ENCODE peak calls at places on chromosomes 16 and 17, in seven cellular contexts. One of them, this sample, is unnamed.

GRCh38 chr16:83392743-83393142 is 415.0 kb upstream of the HSBP1 start:
- DNase-seq in fibroblast of the aortic adventitia: no peak
- DNase-seq in ovary: no peak
- DNase-seq in stomach: no peak
- DNase-seq in GM12878: no peak
- DNase-seq in neural crest cell: no peak
- DNase-seq in mucosa of descending colon: no peak
- DNase-seq in this sample: no peak

GRCh38 chr16:26598061-26598460 is 468.7 kb upstream of the C16orf82 start:
- DNase-seq in fibroblast of the aortic adventitia: no peak
- DNase-seq in ovary: no peak
- DNase-seq in stomach: no peak
- DNase-seq in GM12878: no peak
- DNase-seq in neural crest cell: no peak
- DNase-seq in mucosa of descending colon: no peak
- DNase-seq in this sample: no peak

GRCh38 chr16:68079616-68080344 is 5.4 kb upstream of the NFATC3 start:
- DNase-seq in fibroblast of the aortic adventitia: no peak
- DNase-seq in ovary: peak; percentile 65
- DNase-seq in stomach: peak; percentile 54
- DNase-seq in GM12878: no peak
- DNase-seq in neural crest cell: no peak
- DNase-seq in mucosa of descending colon: peak; percentile 92
- DNase-seq in this sample: no peak

GRCh38 chr16:14062261-14062660 is 8.9 kb upstream of the MRTFB start:
- DNase-seq in fibroblast of the aortic adventitia: no peak
- DNase-seq in ovary: no peak
- DNase-seq in stomach: no peak
- DNase-seq in GM12878: no peak
- DNase-seq in neural crest cell: no peak
- DNase-seq in mucosa of descending colon: no peak
- DNase-seq in this sample: no peak

GRCh38 chr17:64192588-64192987 is 62.6 kb upstream of the ERN1 start:
- DNase-seq in fibroblast of the aortic adventitia: no peak
- DNase-seq in ovary: no peak
- DNase-seq in stomach: no peak
- DNase-seq in GM12878: no peak
- DNase-seq in neural crest cell: no peak
- DNase-seq in mucosa of descending colon: no peak
- DNase-seq in this sample: no peak

GRCh38 chr16:84785843-84786538 is 33.8 kb upstream of the CRISPLD2 start:
- DNase-seq in fibroblast of the aortic adventitia: peak; percentile 89
- DNase-seq in ovary: peak; percentile 68
- DNase-seq in stomach: peak; percentile 91
- DNase-seq in GM12878: no peak
- DNase-seq in neural crest cell: no peak
- DNase-seq in mucosa of descending colon: peak; percentile 56
- DNase-seq in this sample: no peak

GRCh38 chr16:17359778-17360177 is 111.0 kb downstream of the XYLT1 start:
- DNase-seq in fibroblast of the aortic adventitia: peak; percentile 48
- DNase-seq in ovary: no peak
- DNase-seq in stomach: no peak
- DNase-seq in GM12878: no peak
- DNase-seq in neural crest cell: no peak
- DNase-seq in mucosa of descending colon: no peak
- DNase-seq in this sample: no peak

GRCh38 chr16:75044800-75045361 is 46.1 kb downstream of the ZNRF1 start:
- DNase-seq in fibroblast of the aortic adventitia: peak; percentile 78
- DNase-seq in ovary: no peak
- DNase-seq in stomach: no peak
- DNase-seq in GM12878: no peak
- DNase-seq in neural crest cell: no peak
- DNase-seq in mucosa of descending colon: no peak
- DNase-seq in this sample: no peak

GRCh38 chr17:19250421-19251141 is 13.4 kb downstream of the EPN2 start:
- DNase-seq in fibroblast of the aortic adventitia: peak; percentile 28
- DNase-seq in ovary: no peak
- DNase-seq in stomach: no peak
- DNase-seq in GM12878: no peak
- DNase-seq in neural crest cell: no peak
- DNase-seq in mucosa of descending colon: no peak
- DNase-seq in this sample: no peak

GRCh38 chr16:68792465-68793324 is 50.6 kb upstream of the TANGO6 start:
- DNase-seq in fibroblast of the aortic adventitia: peak; percentile 80
- DNase-seq in ovary: no peak
- DNase-seq in stomach: peak; percentile 51
- DNase-seq in GM12878: no peak
- DNase-seq in neural crest cell: no peak
- DNase-seq in mucosa of descending colon: peak; percentile 78
- DNase-seq in this sample: no peak

GRCh38 chr16:52953215-52953614 is 99.5 kb downstream of the CHD9NB start:
- DNase-seq in fibroblast of the aortic adventitia: no peak
- DNase-seq in ovary: no peak
- DNase-seq in stomach: peak; percentile 87
- DNase-seq in GM12878: no peak
- DNase-seq in neural crest cell: no peak
- DNase-seq in mucosa of descending colon: peak; percentile 76
- DNase-seq in this sample: no peak

GRCh38 chr17:59892251-59892848 is 393 bp downstream of the TUBD1 start:
- DNase-seq in fibroblast of the aortic adventitia: no peak
- DNase-seq in ovary: no peak
- DNase-seq in stomach: no peak
- DNase-seq in GM12878: no peak
- DNase-seq in neural crest cell: no peak
- DNase-seq in mucosa of descending colon: peak; percentile 17
- DNase-seq in this sample: peak; percentile 69

GRCh38 chr17:80812362-80813088 is 179.1 kb upstream of the CHMP6 start:
- DNase-seq in fibroblast of the aortic adventitia: no peak
- DNase-seq in ovary: no peak
- DNase-seq in stomach: no peak
- DNase-seq in GM12878: no peak
- DNase-seq in neural crest cell: no peak
- DNase-seq in mucosa of descending colon: no peak
- DNase-seq in this sample: no peak

GRCh38 chr16:80700558-80700957 is 103.8 kb downstream of the CDYL2 start:
- DNase-seq in fibroblast of the aortic adventitia: no peak
- DNase-seq in ovary: no peak
- DNase-seq in stomach: no peak
- DNase-seq in GM12878: no peak
- DNase-seq in neural crest cell: no peak
- DNase-seq in mucosa of descending colon: no peak
- DNase-seq in this sample: no peak

GRCh38 chr17:39566092-39566491 is 41.6 kb downstream of the NEUROD2 start:
- DNase-seq in fibroblast of the aortic adventitia: no peak
- DNase-seq in ovary: no peak
- DNase-seq in stomach: no peak
- DNase-seq in GM12878: no peak
- DNase-seq in neural crest cell: no peak
- DNase-seq in mucosa of descending colon: no peak
- DNase-seq in this sample: no peak

GRCh38 chr16:89111263-89111662 is 17.6 kb downstream of the ACSF3 start:
- DNase-seq in fibroblast of the aortic adventitia: no peak
- DNase-seq in ovary: no peak
- DNase-seq in stomach: no peak
- DNase-seq in GM12878: no peak
- DNase-seq in neural crest cell: no peak
- DNase-seq in mucosa of descending colon: no peak
- DNase-seq in this sample: peak; percentile 62

GRCh38 chr17:28524476-28525415 is 18.6 kb downstream of the FOXN1 start:
- DNase-seq in fibroblast of the aortic adventitia: peak; percentile 75
- DNase-seq in ovary: no peak
- DNase-seq in stomach: peak; percentile 89
- DNase-seq in GM12878: no peak
- DNase-seq in neural crest cell: no peak
- DNase-seq in mucosa of descending colon: peak; percentile 77
- DNase-seq in this sample: no peak

GRCh38 chr17:58378895-58379824 is 27.2 kb upstream of the SUPT4H1 start:
- DNase-seq in fibroblast of the aortic adventitia: no peak
- DNase-seq in ovary: no peak
- DNase-seq in stomach: no peak
- DNase-seq in GM12878: no peak
- DNase-seq in neural crest cell: no peak
- DNase-seq in mucosa of descending colon: no peak
- DNase-seq in this sample: no peak

DNA sequence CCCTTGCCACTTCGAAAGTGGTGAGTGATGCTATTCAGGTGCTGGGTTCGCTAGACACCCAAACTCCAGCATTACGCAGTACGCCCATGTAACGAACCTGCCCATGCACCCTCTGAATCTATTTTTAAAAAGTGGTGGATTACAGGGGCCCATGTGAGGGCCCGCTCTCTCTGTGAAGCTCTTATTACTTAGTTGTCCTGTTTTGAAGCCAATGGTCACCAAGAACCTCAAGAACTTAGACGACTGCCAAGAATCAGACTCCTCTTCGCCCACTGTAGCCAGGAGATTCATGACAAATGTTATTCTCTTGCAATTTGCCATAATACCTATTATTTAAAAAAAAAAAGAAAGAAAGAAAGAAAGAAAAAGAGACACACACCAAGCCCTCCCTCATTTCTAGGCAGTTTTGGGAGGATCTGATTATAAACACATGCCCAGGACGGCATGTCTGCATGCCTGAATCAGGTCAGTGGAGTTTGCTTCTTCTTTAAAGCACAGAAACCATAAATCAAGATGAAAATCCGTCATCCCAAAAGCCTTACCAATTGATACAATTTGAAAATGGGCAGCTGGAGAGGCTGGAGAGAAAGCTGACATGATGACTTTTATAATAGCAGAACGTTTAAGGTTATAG is 108.6 kb downstream of the IRX3 start:
- DNase-seq in fibroblast of the aortic adventitia: no peak
- DNase-seq in ovary: no peak
- DNase-seq in stomach: no peak
- DNase-seq in GM12878: no peak
- DNase-seq in neural crest cell: no peak
- DNase-seq in mucosa of descending colon: no peak
- DNase-seq in this sample: no peak
- TF ChIP-seq CTCF in fibroblast of the aortic adventitia: no peak
- TF ChIP-seq CTCF in ovary: no peak
- TF ChIP-seq CTCF in stomach: no peak
- TF ChIP-seq CTCF in GM12878: no peak
- TF ChIP-seq CTCF in neural crest cell: no peak
- TF ChIP-seq CTCF in mucosa of descending colon: no peak
- TF ChIP-seq CTCF in this sample: no peak

DNA sequence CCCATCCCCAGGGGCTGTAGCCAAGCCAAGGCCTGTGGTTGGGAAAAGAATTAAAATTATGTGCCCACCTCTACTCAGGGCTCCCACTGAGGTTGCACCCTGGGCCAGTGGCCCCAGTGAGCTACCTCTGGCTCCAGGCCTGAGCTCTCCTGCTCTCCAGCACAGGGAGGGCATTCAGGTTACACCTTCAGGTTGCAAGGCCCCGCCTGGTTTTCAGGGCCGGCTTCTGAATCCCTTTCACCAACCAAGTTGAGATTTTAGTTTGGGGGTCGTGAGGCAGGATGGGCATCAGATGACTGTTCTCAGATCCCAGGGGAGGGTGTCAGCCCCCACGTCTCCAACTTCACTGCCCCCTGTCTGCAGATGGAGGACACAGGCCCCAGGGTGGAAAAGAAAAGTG is 8.0 kb upstream of the KATNB1 start:
- DNase-seq in fibroblast of the aortic adventitia: no peak
- DNase-seq in ovary: no peak
- DNase-seq in stomach: no peak
- DNase-seq in GM12878: no peak
- DNase-seq in neural crest cell: no peak
- DNase-seq in mucosa of descending colon: no peak
- DNase-seq in this sample: peak; percentile 61
- TF ChIP-seq CTCF in fibroblast of the aortic adventitia: no peak
- TF ChIP-seq CTCF in ovary: no peak
- TF ChIP-seq CTCF in stomach: no peak
- TF ChIP-seq CTCF in GM12878: no peak
- TF ChIP-seq CTCF in neural crest cell: no peak
- TF ChIP-seq CTCF in mucosa of descending colon: no peak
- TF ChIP-seq CTCF in this sample: peak; percentile 26

GRCh38 chr17:55677449-55677848 is 45.2 kb downstream of the TMEM100 start:
- DNase-seq in fibroblast of the aortic adventitia: no peak
- DNase-seq in ovary: no peak
- DNase-seq in stomach: no peak
- DNase-seq in GM12878: no peak
- DNase-seq in neural crest cell: no peak
- DNase-seq in mucosa of descending colon: no peak
- DNase-seq in this sample: no peak

GRCh38 chr17:55676274-55676673 is 46.4 kb downstream of the TMEM100 start:
- DNase-seq in fibroblast of the aortic adventitia: no peak
- DNase-seq in ovary: no peak
- DNase-seq in stomach: no peak
- DNase-seq in GM12878: no peak
- DNase-seq in neural crest cell: no peak
- DNase-seq in mucosa of descending colon: no peak
- DNase-seq in this sample: no peak

GRCh38 chr17:55683554-55684315 is 38.9 kb downstream of the TMEM100 start:
- DNase-seq in fibroblast of the aortic adventitia: no peak
- DNase-seq in ovary: no peak
- DNase-seq in stomach: no peak
- DNase-seq in GM12878: no peak
- DNase-seq in neural crest cell: no peak
- DNase-seq in mucosa of descending colon: no peak
- DNase-seq in this sample: no peak

GRCh38 chr17:55680983-55681382 is 41.7 kb downstream of the TMEM100 start:
- DNase-seq in fibroblast of the aortic adventitia: no peak
- DNase-seq in ovary: no peak
- DNase-seq in stomach: no peak
- DNase-seq in GM12878: no peak
- DNase-seq in neural crest cell: no peak
- DNase-seq in mucosa of descending colon: no peak
- DNase-seq in this sample: no peak
- TF ChIP-seq CTCF in fibroblast of the aortic adventitia: no peak
- TF ChIP-seq CTCF in ovary: no peak
- TF ChIP-seq CTCF in stomach: no peak
- TF ChIP-seq CTCF in GM12878: no peak
- TF ChIP-seq CTCF in neural crest cell: no peak
- TF ChIP-seq CTCF in mucosa of descending colon: no peak
- TF ChIP-seq CTCF in this sample: no peak

DNA sequence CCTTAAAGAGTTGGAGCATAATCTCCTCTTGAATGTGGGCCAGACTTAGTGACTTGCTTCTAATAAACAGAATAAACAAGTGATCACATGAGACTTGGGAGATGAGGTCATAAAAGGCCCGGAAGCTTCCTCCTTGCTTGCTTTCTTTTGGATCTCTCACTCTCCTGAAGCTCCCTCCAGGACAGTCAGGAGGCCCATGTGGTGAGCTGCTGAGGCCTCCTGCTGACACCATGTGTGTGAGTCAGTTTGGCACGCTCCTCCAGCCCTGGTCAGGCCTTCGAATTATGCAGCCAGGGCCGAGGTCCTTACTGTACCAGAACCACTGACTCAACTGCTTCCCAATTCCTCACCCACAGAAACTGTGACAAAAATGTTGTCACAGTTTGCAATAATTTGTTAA is 53.2 kb downstream of the NDEL1 start:
- DNase-seq in fibroblast of the aortic adventitia: peak; percentile 95
- DNase-seq in ovary: no peak
- DNase-seq in stomach: no peak
- DNase-seq in GM12878: no peak
- DNase-seq in neural crest cell: no peak
- DNase-seq in mucosa of descending colon: no peak
- DNase-seq in this sample: no peak
- TF ChIP-seq CTCF in fibroblast of the aortic adventitia: no peak
- TF ChIP-seq CTCF in ovary: no peak
- TF ChIP-seq CTCF in stomach: no peak
- TF ChIP-seq CTCF in GM12878: no peak
- TF ChIP-seq CTCF in neural crest cell: no peak
- TF ChIP-seq CTCF in mucosa of descending colon: no peak
- TF ChIP-seq CTCF in this sample: peak; percentile 35